ENCODE peak calls at places on chromosomes 3 and 15, in six cellular contexts. E, U, S, P, W and X are unnamed samples.

GRCh38 chr3:71690222-71690821 is 34.9 kb downstream of the EIF4E3 start:
- DNase-seq in P (no peak), S (no peak), U (no peak), W (no peak), E (no peak), X (no peak)

GRCh38 chr3:134846943-134847342 is 51.9 kb downstream of the EPHB1 start:
- DNase-seq in P (no peak), W (no peak), S (no peak), E (no peak), U (no peak), X (no peak)

GRCh38 chr3:17355591-17355990 is 386.8 kb downstream of the TBC1D5 start:
- DNase-seq in E (no peak), U (no peak), S (no peak), W (no peak), P (no peak), X (no peak)

GRCh38 chr3:123405021-123405420 is 43.9 kb downstream of the ADCY5 start:
- DNase-seq in W (no peak), P (no peak), U (no peak), E (no peak), S (no peak), X (no peak)

GRCh38 chr15:101448336-101448735 is 41.2 kb downstream of the PCSK6 start:
- DNase-seq in S (no peak), U (no peak), W (no peak), P (no peak), E (no peak), X (no peak)

GRCh38 chr3:67461667-67462142 is 192.7 kb downstream of the SUCLG2 start:
- DNase-seq in P (no peak), W (no peak), E (no peak), S (no peak), U (no peak), X (no peak)

GRCh38 chr3:49930241-49930690 is 655 bp upstream of the MON1A start:
- DNase-seq in W (no peak), P (no peak), S (no peak), U (no peak), E (no peak), X (no peak)

GRCh38 chr3:133301731-133302130 is 98.1 kb upstream of the BFSP2 start:
- DNase-seq in W (no peak), E (no peak), P (no peak), S (no peak), U (no peak), X (no peak)

GRCh38 chr3:149180057-149180573 is 41.5 kb downstream of the CP start:
- DNase-seq in W (no peak), S (no peak), E (no peak), U (no peak), P (no peak), X (no peak)

GRCh38 chr3:31562525-31562924 is 29.8 kb downstream of the STT3B start:
- DNase-seq in S (no peak), P (no peak), U (peak), E (no peak), W (peak), X (peak)

GRCh38 chr3:77053769-77054168 is 13.9 kb downstream of the ROBO2 start:
- DNase-seq in E (no peak), P (no peak), S (no peak), U (no peak), W (no peak), X (no peak)

GRCh38 chr3:146384786-146385185 is 84.6 kb downstream of the PLSCR2 start:
- DNase-seq in U (no peak), S (no peak), P (no peak), E (no peak), W (no peak), X (no peak)